ENCODE peak calls at places on chromosomes 7 and 10, in six cellular contexts. X is cardiac fibroblast, B is epithelial cell of esophagus, Z is PC-9, O is lower leg skin, M is NB4. J is an unnamed sample.

GRCh38 chr7:107690611-107691010 is 30.0 kb downstream of the SLC26A4 start:
- DNase-seq in O (no peak), X (peak), Z (no peak), B (no peak), M (no peak), J (peak)

GRCh38 chr10:13791483-13791882 is 204.7 kb downstream of the PRPF18 start:
- DNase-seq in Z (no peak), O (no peak), M (no peak), X (no peak), B (no peak), J (no peak)

GRCh38 chr7:35975851-35976454 is 175.1 kb downstream of the SEPTIN7 start:
- DNase-seq in M (peak), B (peak), O (peak), X (peak), Z (peak), J (peak)

GRCh38 chr10:75229961-75230360 is 5.8 kb downstream of the COMTD1 start:
- DNase-seq in Z (no peak), O (no peak), M (no peak), B (peak), X (peak), J (peak)

GRCh38 chr10:6141296-6142151 is 52.7 kb downstream of the RBM17 start:
- DNase-seq in M (peak), O (peak), Z (peak), X (peak), B (peak), J (peak)

GRCh38 chr10:7948601-7949000 is 105.9 kb upstream of the GATA3 start:
- DNase-seq in M (no peak), X (no peak), B (no peak), Z (no peak), O (no peak), J (no peak)

GRCh38 chr7:55573526-55573925 is 1.2 kb upstream of the VOPP1 start:
- DNase-seq in B (peak), O (no peak), M (no peak), Z (peak), X (peak), J (peak)

GRCh38 chr7:55538538-55538937 is 33.8 kb downstream of the VOPP1 start:
- DNase-seq in Z (peak), B (peak), M (no peak), X (peak), O (no peak), J (peak)

GRCh38 chr10:80252296-80252887 is 37.1 kb downstream of the MAT1A start:
- DNase-seq in M (no peak), Z (no peak), O (no peak), X (no peak), B (no peak), J (no peak)

GRCh38 chr7:80151274-80151665 is 16.6 kb downstream of the GNAI1 start:
- DNase-seq in B (peak), O (no peak), M (no peak), X (peak), Z (no peak), J (peak)

GRCh38 chr10:28890121-28890950 is 213.0 kb downstream of the BAMBI start:
- DNase-seq in X (no peak), B (no peak), O (no peak), M (no peak), Z (no peak), J (no peak)

GRCh38 chr7:24422611-24423010 is 138.6 kb downstream of the NPY start:
- DNase-seq in Z (no peak), O (no peak), M (no peak), B (no peak), X (no peak), J (no peak)

GRCh38 chr10:47245731-47246350 is 54.2 kb upstream of the GDF10 start:
- DNase-seq in M (no peak), B (no peak), X (no peak), O (no peak), Z (no peak), J (no peak)

GRCh38 chr7:114414151-114415053 is at the start of gene FOXP2:
- DNase-seq in M (no peak), Z (no peak), X (peak), O (no peak), B (peak), J (peak)

GRCh38 chr7:139623518-139623917 is 100.0 kb downstream of the CLEC2L start:
- DNase-seq in Z (no peak), O (no peak), M (peak), X (peak), B (no peak), J (peak)

GRCh38 chr7:135994466-135995205 is 17.5 kb upstream of the MTPN start:
- DNase-seq in O (no peak), M (no peak), B (peak), X (peak), Z (no peak), J (peak)

GRCh38 chr7:150479023-150479716 is 28.7 kb downstream of the GIMAP8 start:
- DNase-seq in M (no peak), O (no peak), B (peak), X (no peak), Z (no peak), J (no peak)

GRCh38 chr10:69567920-69568319 is 5.3 kb downstream of the NEUROG3 start:
- DNase-seq in B (peak), M (peak), O (no peak), Z (peak), X (peak), J (peak)

GRCh38 chr7:139133335-139134139 is 24.0 kb upstream of the ZC3HAV1 start:
- DNase-seq in O (peak), Z (peak), M (peak), X (peak), B (peak), J (peak)

GRCh38 chr7:39184387-39184786 is 206.7 kb downstream of the POU6F2 start:
- DNase-seq in X (no peak), B (peak), M (no peak), Z (no peak), O (no peak), J (no peak)

GRCh38 chr10:22219308-22219707 is 1.5 kb upstream of the EBLN1 start:
- DNase-seq in M (no peak), Z (no peak), O (no peak), X (no peak), B (peak), J (peak)

DNA sequence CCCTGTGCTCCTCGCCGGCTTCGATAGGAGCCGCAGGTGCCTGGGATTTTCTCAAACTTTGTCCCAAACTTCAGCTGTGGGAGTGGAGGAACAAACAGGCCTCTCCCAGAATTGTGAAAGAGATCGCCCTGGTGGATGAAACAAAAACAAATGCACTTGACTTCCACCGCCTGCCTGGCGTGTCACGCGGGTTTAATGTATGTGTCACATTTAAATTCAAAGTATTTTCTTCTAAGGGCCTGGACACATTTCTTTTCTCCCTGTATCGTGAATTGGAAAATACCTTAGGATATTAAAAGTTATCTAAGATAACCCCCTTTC is 694 bp upstream of the WASL start:
- DNase-seq in X (peak), B (peak), O (peak), Z (peak), M (no peak), J (peak)
- TF ChIP-seq CTCF in X (no peak), B (peak), O (no peak), Z (peak), M (no peak), J (peak)

GRCh38 chr7:66118603-66119002 is 4.0 kb downstream of the CRCP start:
- DNase-seq in X (no peak), O (no peak), Z (no peak), M (no peak), B (peak), J (no peak)
- H3K4me3 ChIP-seq in X (no peak), O (no peak), Z (no peak), M (peak), B (no peak), J (no peak)

GRCh38 chr10:97849101-97849490 is 547 bp upstream of the GOLGA7B start:
- DNase-seq in O (no peak), X (no peak), Z (peak), B (peak), M (no peak), J (no peak)
- TF ChIP-seq CTCF in O (no peak), X (no peak), Z (no peak), B (no peak), M (no peak), J (no peak)

GRCh38 chr10:123994417-123995081 is 98.8 kb downstream of the CHST15 start:
- DNase-seq in B (peak), O (peak), M (peak), X (peak), Z (peak), J (peak)
- H3K4me3 ChIP-seq in B (no peak), O (no peak), M (no peak), X (peak), Z (peak), J (peak)

DNA sequence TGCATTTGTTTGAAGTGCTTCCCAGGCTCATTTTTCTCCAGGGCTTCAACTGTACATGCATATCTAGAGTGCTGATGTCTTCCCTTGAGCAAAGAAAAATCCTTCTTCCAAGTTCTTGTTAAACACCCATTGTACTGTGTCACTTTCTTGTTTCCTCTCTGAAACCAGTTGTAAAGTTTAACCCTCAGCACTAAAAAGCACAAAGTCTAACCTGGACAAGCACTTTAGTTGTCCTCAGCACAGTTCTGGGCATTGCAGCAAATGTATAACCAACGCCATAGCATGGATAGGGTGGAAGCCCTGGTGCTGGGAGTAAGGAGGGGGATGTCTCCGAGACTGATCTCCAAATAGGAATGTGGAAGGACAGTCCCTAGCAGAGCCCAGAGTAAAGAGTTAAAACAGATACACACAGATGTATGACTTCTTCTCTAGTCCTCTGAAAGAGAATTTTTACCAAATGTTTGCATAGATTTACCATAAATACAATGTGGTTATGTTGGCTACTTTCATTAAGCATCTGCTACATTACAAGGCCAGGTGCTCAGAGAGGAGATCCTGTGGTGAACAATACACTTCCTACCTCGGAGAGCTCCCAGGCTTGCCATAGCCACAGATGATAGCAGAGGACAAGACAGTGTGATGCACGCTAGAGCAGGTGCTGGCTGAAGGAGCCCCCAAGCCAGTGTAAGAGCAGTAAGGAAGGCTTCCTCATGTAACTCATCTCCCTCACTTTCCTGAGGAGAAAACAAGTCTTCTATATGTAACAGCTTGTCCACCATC is 57.0 kb downstream of the DNAJC12 start:
- DNase-seq in M (no peak), X (no peak), O (no peak), B (no peak), Z (no peak), J (no peak)
- TF ChIP-seq CTCF in M (no peak), X (no peak), O (no peak), B (no peak), Z (no peak), J (no peak)

DNA sequence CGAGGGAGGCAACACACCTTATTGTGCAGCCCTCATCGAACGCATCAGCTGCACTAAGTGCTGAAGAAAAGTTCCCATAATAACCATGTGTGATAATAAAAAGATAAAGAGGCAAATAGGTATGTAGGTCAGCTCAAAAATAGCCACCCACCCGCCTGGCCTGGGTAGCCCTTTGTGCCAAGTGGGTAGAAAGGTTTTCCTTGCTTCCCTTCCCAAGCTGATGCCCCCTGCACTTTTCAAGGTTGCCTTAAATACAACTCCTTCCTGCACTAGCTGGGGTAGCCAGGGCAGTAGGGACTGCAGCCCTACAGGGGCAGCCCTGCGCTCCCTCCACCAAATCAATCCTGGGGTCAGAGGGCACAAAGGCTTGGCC is 13.5 kb upstream of the DDIT4 start:
- DNase-seq in Z (no peak), B (no peak), O (no peak), M (no peak), X (no peak), J (no peak)
- H3K4me3 ChIP-seq in Z (no peak), B (no peak), O (no peak), M (peak), X (no peak), J (no peak)

GRCh38 chr10:131930586-131931330 is 29.9 kb downstream of the PPP2R2D start:
- DNase-seq in M (no peak), O (no peak), X (no peak), Z (no peak), B (no peak), J (no peak)

GRCh38 chr10:131928248-131929095 is 27.7 kb downstream of the PPP2R2D start:
- DNase-seq in B (peak), O (no peak), X (no peak), Z (no peak), M (peak), J (peak)

GRCh38 chr10:131926743-131927595 is 26.2 kb downstream of the PPP2R2D start:
- DNase-seq in M (peak), B (no peak), Z (no peak), X (no peak), O (no peak), J (no peak)

GRCh38 chr10:131930150-131930549 is 29.3 kb downstream of the PPP2R2D start:
- DNase-seq in Z (no peak), X (no peak), B (no peak), M (no peak), O (no peak), J (no peak)

GRCh38 chr10:131929122-131929845 is 28.5 kb downstream of the PPP2R2D start:
- DNase-seq in O (no peak), B (no peak), Z (no peak), M (no peak), X (no peak), J (no peak)
- TF ChIP-seq CTCF in O (no peak), B (peak), Z (no peak), M (no peak), X (no peak), J (peak)

GRCh38 chr7:34949356-34949755 is 87.9 kb downstream of the DPY19L1 start:
- DNase-seq in B (no peak), O (no peak), M (no peak), X (peak), Z (no peak), J (peak)
- H3K4me3 ChIP-seq in B (no peak), O (no peak), M (no peak), X (no peak), Z (no peak), J (no peak)

GRCh38 chr10:57336339-57336738 is 931.4 kb downstream of the IPMK start:
- DNase-seq in X (no peak), O (no peak), B (no peak), M (no peak), Z (no peak), J (no peak)

GRCh38 chr10:57336865-57337264 is 930.8 kb downstream of the IPMK start:
- DNase-seq in X (no peak), B (no peak), O (no peak), M (no peak), Z (no peak), J (no peak)

GRCh38 chr10:57338823-57339558 is 928.7 kb downstream of the IPMK start:
- DNase-seq in X (peak), Z (peak), O (no peak), M (peak), B (peak), J (peak)

GRCh38 chr10:57333880-57334279 is 933.8 kb downstream of the IPMK start:
- DNase-seq in B (no peak), X (no peak), M (no peak), Z (no peak), O (no peak), J (no peak)
- TF ChIP-seq CTCF in B (no peak), X (no peak), M (peak), Z (peak), O (no peak), J (no peak)

J was measured in choroid plexus epithelial cell.